ENCODE peak calls at places on chromosomes 7 and 10, in eight cellular contexts. P is sigmoid colon, E is choroid plexus epithelial cell, K is cardiac muscle cell, F is WERI-Rb-1, S is SK-N-SH, A is brain microvascular endothelial cell, L is colonic mucosa. R is an unnamed sample.
A peak's percentile ranks its signal among the peaks of the same experiment; 100 is the strongest.

GRCh38 chr10:69385454-69386350 is 31.0 kb downstream of the TACR2 start:
- DNase-seq in L (no peak), P (no peak), F (peak; percentile 61), E (no peak), A (no peak), S (no peak), K (no peak), R (no peak)

GRCh38 chr7:76281006-76281705 is 21.3 kb upstream of the HSPB1 start:
- DNase-seq in S (peak; percentile 83), A (no peak), P (no peak), K (no peak), F (no peak), E (no peak), L (no peak), R (no peak)

GRCh38 chr7:95632609-95633008 is 36.3 kb upstream of the PDK4 start:
- DNase-seq in L (no peak), K (peak; percentile 49), E (peak; percentile 45), F (no peak), S (no peak), P (no peak), A (peak; percentile 67), R (peak; percentile 59)

GRCh38 chr10:58791137-58791536 is 278.5 kb downstream of the BICC1 start:
- DNase-seq in A (no peak), S (no peak), K (peak; percentile 65), F (no peak), E (peak; percentile 63), P (no peak), L (no peak), R (peak; percentile 60)

GRCh38 chr7:138204285-138204988 is 128.2 kb downstream of the AKR1D1 start:
- DNase-seq in F (no peak), A (peak; percentile 51), P (no peak), S (peak; percentile 38), K (peak; percentile 62), E (peak; percentile 60), L (no peak), R (no peak)

GRCh38 chr7:140512317-140513000 is 33.2 kb upstream of the MKRN1 start:
- DNase-seq in L (peak; percentile 98), P (peak; percentile 72), S (peak; percentile 70), A (no peak), F (peak; percentile 22), K (peak; percentile 12), E (peak; percentile 36), R (peak; percentile 37)

GRCh38 chr7:156969972-156970420 is 20.5 kb downstream of the NOM1 start:
- DNase-seq in F (no peak), L (no peak), K (peak; percentile 24), E (peak; percentile 36), S (no peak), A (no peak), P (no peak), R (peak; percentile 32)

GRCh38 chr10:28177944-28178637 is 124.8 kb downstream of the MPP7 start:
- DNase-seq in F (no peak), K (no peak), E (peak; percentile 25), A (no peak), S (no peak), L (no peak), P (no peak), R (peak; percentile 15)

GRCh38 chr10:75358835-75359421 is 42.6 kb downstream of the ZNF503 start:
- DNase-seq in E (peak; percentile 73), L (no peak), S (no peak), F (no peak), P (no peak), K (peak; percentile 66), A (peak; percentile 42), R (peak; percentile 79)

GRCh38 chr10:130843051-130843653 is 468.4 kb downstream of the TCERG1L start:
- DNase-seq in L (no peak), P (no peak), S (no peak), K (no peak), E (no peak), A (no peak), F (no peak), R (no peak)

GRCh38 chr7:102244601-102245000 is 42.1 kb upstream of the SH2B2 start:
- DNase-seq in S (peak; percentile 45), A (no peak), P (no peak), E (no peak), K (no peak), L (no peak), F (no peak), R (no peak)

GRCh38 chr10:28343252-28343651 is 40.4 kb upstream of the MPP7 start:
- DNase-seq in S (no peak), L (no peak), F (no peak), K (no peak), E (no peak), P (no peak), A (no peak), R (no peak)

GRCh38 chr10:51269816-51270215 is 195.5 kb downstream of the PRKG1 start:
- DNase-seq in K (peak; percentile 18), P (no peak), S (no peak), A (peak; percentile 54), E (peak; percentile 24), L (no peak), F (no peak), R (peak; percentile 83)

GRCh38 chr10:125149278-125150047 is 10.9 kb downstream of the CTBP2 start:
- DNase-seq in A (peak; percentile 86), L (peak; percentile 91), P (peak; percentile 90), S (no peak), K (peak; percentile 73), F (no peak), E (peak; percentile 89), R (peak; percentile 79)

GRCh38 chr10:130924138-130924819 is 387.2 kb downstream of the TCERG1L start:
- DNase-seq in P (no peak), E (no peak), L (no peak), S (no peak), F (no peak), A (no peak), K (no peak), R (no peak)

GRCh38 chr7:52431082-52431815 is 604.2 kb upstream of the POM121L12 start:
- DNase-seq in P (no peak), F (no peak), E (no peak), K (no peak), A (no peak), S (no peak), L (no peak), R (no peak)
- H3K4me3 ChIP-seq in P (no peak overlapping the region), F (no peak overlapping the region), E (no peak overlapping the region), K (no peak overlapping the region), A (no peak overlapping the region), S (no peak overlapping the region), L (no peak overlapping the region), R (no peak overlapping the region)

DNA sequence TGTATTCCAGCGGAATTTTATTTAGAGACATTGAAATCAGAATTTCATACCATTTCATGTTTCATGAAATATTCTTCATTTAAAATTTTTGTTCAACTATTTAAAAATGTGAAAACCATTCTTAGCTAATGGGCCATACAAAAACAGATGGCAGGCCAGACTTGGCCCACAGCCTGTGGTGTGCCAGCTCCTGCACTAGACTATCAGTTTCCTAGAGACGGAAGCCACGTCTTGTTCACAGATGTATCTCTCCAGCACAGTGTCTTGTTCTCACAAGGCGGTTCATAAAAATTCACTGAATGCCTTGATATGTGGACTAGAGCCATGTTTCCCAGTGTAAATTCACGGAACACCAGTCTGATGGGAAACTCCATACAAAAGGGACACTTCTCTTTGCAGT is 216.0 kb downstream of the KCNMA1 start:
- DNase-seq in P (no peak), A (no peak), K (no peak), E (no peak), F (no peak), L (no peak), S (no peak), R (no peak)
- H3K4me3 ChIP-seq in P (no peak overlapping the region), A (no peak overlapping the region), K (no peak overlapping the region), E (no peak overlapping the region), F (no peak overlapping the region), L (no peak overlapping the region), S (no peak overlapping the region), R (no peak overlapping the region)

GRCh38 chr10:114897593-114897992 is 40.4 kb upstream of the TRUB1 start:
- DNase-seq in S (no peak), A (no peak), L (no peak), F (no peak), K (no peak), E (no peak), P (no peak), R (no peak)

DNA sequence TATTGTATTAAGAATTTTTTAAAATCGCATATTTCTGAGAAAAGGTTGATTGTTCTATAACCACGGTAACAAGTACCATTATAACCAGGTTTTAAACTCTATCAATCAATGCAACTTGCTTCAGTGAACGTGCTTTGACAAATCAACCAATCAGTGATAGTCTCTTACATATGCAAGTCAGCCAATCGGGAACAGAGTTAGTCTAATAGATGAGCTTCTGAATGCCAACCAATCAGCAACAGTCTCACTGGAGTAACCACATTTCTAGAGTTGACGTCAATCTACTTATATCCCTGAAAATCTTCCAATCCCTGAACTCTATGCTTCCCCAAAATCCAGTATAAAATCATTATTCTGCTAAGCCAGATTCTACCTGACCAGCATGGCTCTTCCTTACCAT is 44.7 kb upstream of the TRUB1 start:
- DNase-seq in L (no peak), F (no peak), P (no peak), A (no peak), S (no peak), K (no peak), E (no peak), R (no peak)
- H3K4me3 ChIP-seq in L (no peak overlapping the region), F (no peak overlapping the region), P (no peak overlapping the region), A (no peak overlapping the region), S (no peak overlapping the region), K (no peak overlapping the region), E (no peak overlapping the region), R (no peak overlapping the region)

GRCh38 chr7:80136276-80137045 is 1.8 kb downstream of the GNAI1 start:
- DNase-seq in K (peak; percentile 29), P (no peak), S (no peak), L (no peak), F (no peak), E (peak; percentile 54), A (no peak), R (peak; percentile 47)

GRCh38 chr7:80133361-80134104 is 1.1 kb upstream of the GNAI1 start:
- DNase-seq in K (no peak), S (no peak), P (no peak), A (no peak), L (no peak), E (peak; percentile 29), F (no peak), R (no peak)

GRCh38 chr7:80135306-80136104 is 874 bp downstream of the GNAI1 start:
- DNase-seq in S (no peak), E (peak; percentile 43), A (no peak), K (peak; percentile 43), L (peak; percentile 38), P (no peak), F (peak; percentile 16), R (peak; percentile 55)

GRCh38 chr7:80134105-80134535 is 511 bp upstream of the GNAI1 start:
- DNase-seq in K (no peak), A (no peak), F (no peak), S (no peak), P (no peak), E (no peak), L (no peak), R (no peak)

DNA sequence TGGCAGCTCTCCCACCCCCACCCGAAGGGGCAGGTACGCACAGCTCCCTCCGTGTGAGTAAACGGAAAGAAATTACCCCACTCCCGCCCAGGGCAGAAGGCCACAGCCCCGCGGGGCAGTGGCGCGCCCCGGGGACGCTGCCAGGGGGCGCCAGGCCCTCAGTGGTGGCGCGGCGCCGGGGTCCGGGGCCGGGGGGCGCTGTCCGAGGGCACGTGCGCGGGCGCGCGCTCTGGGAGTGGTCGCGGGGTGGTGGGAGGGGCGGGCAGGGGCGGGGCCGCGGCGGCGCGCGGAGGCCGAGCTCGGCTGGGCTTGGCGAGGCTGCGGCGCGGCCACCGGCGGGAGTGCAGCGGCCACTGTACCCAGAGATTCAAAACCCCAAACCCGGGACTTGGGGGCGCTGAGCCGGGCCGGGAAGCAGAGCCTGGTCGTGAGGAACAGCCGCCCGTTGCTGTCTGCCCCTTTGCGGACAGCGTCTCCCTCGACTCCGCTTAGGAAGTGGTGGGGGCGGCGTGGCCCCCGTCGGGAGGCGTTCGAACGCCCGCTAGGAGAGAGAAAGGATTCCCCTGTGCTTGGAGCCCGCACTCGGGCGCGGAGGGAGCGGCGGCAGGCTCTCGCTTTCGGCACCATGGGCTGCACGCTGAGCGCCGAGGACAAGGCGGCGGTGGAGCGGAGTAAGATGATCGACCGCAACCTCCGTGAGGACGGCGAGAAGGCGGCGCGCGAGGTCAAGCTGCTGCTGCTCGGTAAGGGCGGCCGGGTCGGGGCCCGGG is at the start of gene GNAI1:
- DNase-seq in K (peak; percentile 87), F (peak; percentile 83), E (peak; percentile 84), S (peak; percentile 98), A (peak; percentile 54), L (peak; percentile 73), P (peak; percentile 84), R (peak; percentile 93)
- H3K4me3 ChIP-seq in K (peak within 1 kb of the TSS; percentile 89), F (peak within 1 kb of the TSS; percentile 95), E (peak within 1 kb of the TSS; percentile 87), S (peak within 1 kb of the TSS; percentile 99), A (peak within 1 kb of the TSS; percentile 74), L (peak within 1 kb of the TSS; percentile 83), P (peak within 1 kb of the TSS; percentile 90), R (peak within 1 kb of the TSS; percentile 88)